ENCODE peak calls at places on chromosomes 3 and 15, in eight cellular contexts. Y is OCI-LY7, O is nephron progenitor cell, C is heart left ventricle, U is C1 segment of cervical spinal cord, E is MV-4-11, T is HFFc6, F is suprapubic skin. Q is an unnamed sample.

GRCh38 chr3:37221407-37221806 is 47.0 kb upstream of the LRRFIP2 start:
- DNase-seq in F (no peak), U (no peak), O (no peak), T (peak), E (no peak), C (no peak), Y (no peak), Q (peak)

GRCh38 chr3:144312702-144313101 is 341.1 kb downstream of the DIPK2A start:
- DNase-seq in C (no peak), Y (no peak), E (no peak), O (no peak), U (no peak), T (no peak), F (no peak), Q (peak)

GRCh38 chr3:70360985-70361384 is 48.5 kb upstream of the MDFIC2 start:
- DNase-seq in Y (no peak), O (no peak), E (peak), F (no peak), T (no peak), C (no peak), U (no peak), Q (peak)

GRCh38 chr3:194586839-194587238 is 46.4 kb downstream of the TMEM44 start:
- DNase-seq in U (no peak), Y (no peak), E (peak), F (no peak), C (no peak), T (peak), O (no peak), Q (peak)

GRCh38 chr3:133776794-133777438 is 28.7 kb upstream of the SRPRB start:
- DNase-seq in Y (no peak), F (no peak), C (no peak), T (no peak), U (no peak), O (no peak), E (no peak), Q (no peak)

GRCh38 chr3:31968927-31969418 is 12.1 kb downstream of the OSBPL10 start:
- DNase-seq in T (peak), F (no peak), E (no peak), C (no peak), U (no peak), Y (no peak), O (peak), Q (peak)

GRCh38 chr3:111695584-111696213 is 100.6 kb upstream of the ZBED2 start:
- DNase-seq in U (no peak), Y (no peak), T (peak), C (no peak), O (no peak), F (no peak), E (peak), Q (peak)

GRCh38 chr3:72041531-72041930 is 256.6 kb upstream of the PROK2 start:
- DNase-seq in C (no peak), F (no peak), Y (no peak), U (peak), O (no peak), E (no peak), T (no peak), Q (no peak)

GRCh38 chr15:67066041-67067021 is 929 bp downstream of the SMAD3 start:
- DNase-seq in C (peak), E (no peak), Y (peak), O (peak), U (no peak), F (no peak), T (no peak), Q (no peak)